ENCODE peak calls at places on chromosome 18, in nine cellular contexts. Y is Peyer's patch; J is heart right ventricle; K is neural progenitor cell; U is uterus; P is tibial nerve; X is CD8-positive, alpha-beta memory T cell; H is naive thymus-derived CD4-positive, alpha-beta T cell; G is cardiac muscle cell. I is an unnamed sample. For H3K9me3 and H3K27me3, the result is how much of the 10 kb centered on the place peaks cover.

GRCh38 chr18:47909484-47909883 is 21.0 kb downstream of the SMAD2 start:
- DNase-seq in U (no peak), Y (no peak), P (no peak), H (no peak), X (no peak), G (no peak), K (no peak), J (no peak), I (no peak)

GRCh38 chr18:69889009-69889408 is 58.7 kb downstream of the CD226 start:
- DNase-seq in K (no peak), X (no peak), P (no peak), G (no peak), U (no peak), H (no peak), J (no peak), Y (no peak), I (no peak)

GRCh38 chr18:941331-941730 is 36.7 kb downstream of the ADCYAP1 start:
- DNase-seq in J (no peak), H (no peak), K (no peak), X (no peak), U (no peak), Y (no peak), G (no peak), P (no peak), I (no peak)

GRCh38 chr18:32469691-32470131 is 971 bp downstream of the GAREM1 start:
- DNase-seq in Y (no peak), G (peak), J (no peak), P (no peak), U (no peak), K (peak), H (no peak), X (no peak), I (no peak)

GRCh38 chr18:1094408-1094807 is 189.7 kb downstream of the ADCYAP1 start:
- DNase-seq in H (no peak), G (peak), Y (no peak), X (no peak), J (no peak), U (no peak), K (no peak), P (no peak), I (no peak)

GRCh38 chr18:58525517-58525916 is 103.4 kb downstream of the ALPK2 start:
- DNase-seq in Y (no peak), G (no peak), J (no peak), H (no peak), U (no peak), P (no peak), X (no peak), K (no peak), I (no peak)

GRCh38 chr18:48037481-48038271 is 107.2 kb upstream of the SMAD2 start:
- DNase-seq in H (no peak), J (peak), X (no peak), K (peak), Y (no peak), U (peak), P (no peak), G (peak), I (peak)

GRCh38 chr18:48815581-48816324 is 135.0 kb downstream of the SMAD7 start:
- DNase-seq in X (no peak), Y (peak), H (no peak), U (peak), J (no peak), P (peak), K (no peak), G (no peak), I (no peak)

GRCh38 chr18:31819106-31819924 is 58.6 kb upstream of the SLC25A52 start:
- DNase-seq in G (peak), U (no peak), K (peak), J (no peak), X (no peak), Y (no peak), H (peak), P (no peak), I (no peak)

GRCh38 chr18:58299135-58299473 is 255.1 kb downstream of the NEDD4L start:
- DNase-seq in Y (no peak), H (no peak), U (no peak), P (no peak), G (no peak), K (no peak), J (no peak), X (no peak), I (no peak)

GRCh38 chr18:26745288-26745975 is 120.1 kb downstream of the AQP4 start:
- DNase-seq in K (no peak), P (no peak), G (no peak), X (no peak), Y (no peak), U (no peak), H (no peak), J (no peak), I (no peak)

GRCh38 chr18:67695684-67696083 is 179.2 kb upstream of the DSEL start:
- DNase-seq in P (no peak), K (no peak), U (no peak), H (no peak), G (no peak), X (no peak), Y (no peak), J (no peak), I (no peak)

GRCh38 chr18:60277855-60278480 is 94.6 kb downstream of the MC4R start:
- DNase-seq in K (no peak), Y (no peak), X (no peak), P (no peak), H (no peak), U (no peak), G (peak), J (no peak), I (no peak)

GRCh38 chr18:26190506-26190905 is 35.7 kb upstream of the TAF4B start:
- DNase-seq in J (no peak), H (peak), X (no peak), P (no peak), K (no peak), G (no peak), Y (peak), U (no peak), I (no peak)

GRCh38 chr18:57928466-57928865 is 115.6 kb upstream of the NEDD4L start:
- DNase-seq in X (no peak), H (no peak), U (no peak), J (no peak), K (no peak), G (no peak), Y (no peak), P (no peak), I (no peak)

GRCh38 chr18:79778291-79778791 is 19.4 kb upstream of the KCNG2 start:
- DNase-seq in H (no peak), U (no peak), Y (no peak), J (no peak), X (no peak), P (no peak), G (no peak), K (no peak), I (no peak)

GRCh38 chr18:5542393-5543035 is 1.3 kb downstream of the EPB41L3 start:
- DNase-seq in H (peak), X (no peak), K (peak), U (no peak), J (peak), Y (no peak), G (peak), P (no peak), I (peak)

GRCh38 chr18:48844271-48844670 is 106.5 kb downstream of the SMAD7 start:
- DNase-seq in P (no peak), G (no peak), X (no peak), K (no peak), J (no peak), Y (no peak), U (no peak), H (no peak), I (peak)

GRCh38 chr18:34522627-34523026 is 187.5 kb upstream of the DTNA start:
- DNase-seq in X (no peak), G (no peak), K (no peak), U (no peak), Y (no peak), P (no peak), J (peak), H (no peak), I (peak)

GRCh38 chr18:70450658-70451253 is 161.9 kb downstream of the SOCS6 start:
- DNase-seq in X (no peak), J (no peak), Y (no peak), U (no peak), K (no peak), P (no peak), H (no peak), G (peak), I (no peak)

GRCh38 chr18:59395226-59396175 is 36.4 kb upstream of the LMAN1 start:
- DNase-seq in H (no peak), Y (no peak), K (peak), J (no peak), P (no peak), X (no peak), G (no peak), U (no peak), I (no peak)

GRCh38 chr18:48947102-48947501 is 3.7 kb downstream of the SMAD7 start:
- DNase-seq in K (no peak), G (no peak), J (no peak), Y (no peak), H (no peak), U (no peak), X (no peak), P (no peak), I (no peak)

GRCh38 chr18:62856294-62856693 is 141.0 kb downstream of the PHLPP1 start:
- DNase-seq in P (no peak), X (no peak), J (no peak), G (no peak), H (no peak), K (no peak), U (no peak), Y (no peak), I (no peak)
- H3K9me3 ChIP-seq in P (under half), X (under half), J (under half), G (under half), H (under half), K (under half), U (under half), Y (under half), I (under half)

GRCh38 chr18:78716581-78716980 is 263.0 kb upstream of the SALL3 start:
- DNase-seq in G (no peak), J (no peak), K (no peak), X (no peak), P (no peak), H (no peak), U (no peak), Y (no peak), I (no peak)
- H3K27me3 ChIP-seq in G (under half), J (under half), K (under half), X (under half), P (under half), H (under half), U (under half), Y (under half), I (under half)

GRCh38 chr18:44259610-44260009 is 421.1 kb upstream of the SETBP1 start:
- DNase-seq in U (no peak), P (no peak), Y (no peak), K (no peak), H (no peak), X (no peak), G (no peak), J (no peak), I (no peak)

GRCh38 chr18:44265437-44265836 is 415.3 kb upstream of the SETBP1 start:
- DNase-seq in G (no peak), U (no peak), K (no peak), P (no peak), Y (no peak), J (no peak), X (no peak), H (no peak), I (no peak)
- H3K9me3 ChIP-seq in G (under half), U (under half), K (under half), P (under half), Y (under half), J (under half), X (under half), H (under half), I (under half)

GRCh38 chr18:74456017-74456408 is 1.1 kb downstream of the DIPK1C start:
- DNase-seq in G (no peak), Y (no peak), P (no peak), U (no peak), K (no peak), H (no peak), X (no peak), J (no peak), I (no peak)

GRCh38 chr18:74459877-74460276 is 2.8 kb upstream of the DIPK1C start:
- DNase-seq in Y (no peak), P (no peak), H (no peak), J (no peak), X (no peak), G (no peak), U (no peak), K (peak), I (no peak)

GRCh38 chr18:74457743-74458465 is 796 bp upstream of the DIPK1C start:
- DNase-seq in X (no peak), P (no peak), J (peak), H (no peak), U (no peak), Y (no peak), G (no peak), K (peak), I (no peak)

GRCh38 chr18:74456409-74457042 is 582 bp downstream of the DIPK1C start:
- DNase-seq in U (no peak), K (peak), G (no peak), X (no peak), H (no peak), Y (no peak), J (no peak), P (no peak), I (peak)

DNA sequence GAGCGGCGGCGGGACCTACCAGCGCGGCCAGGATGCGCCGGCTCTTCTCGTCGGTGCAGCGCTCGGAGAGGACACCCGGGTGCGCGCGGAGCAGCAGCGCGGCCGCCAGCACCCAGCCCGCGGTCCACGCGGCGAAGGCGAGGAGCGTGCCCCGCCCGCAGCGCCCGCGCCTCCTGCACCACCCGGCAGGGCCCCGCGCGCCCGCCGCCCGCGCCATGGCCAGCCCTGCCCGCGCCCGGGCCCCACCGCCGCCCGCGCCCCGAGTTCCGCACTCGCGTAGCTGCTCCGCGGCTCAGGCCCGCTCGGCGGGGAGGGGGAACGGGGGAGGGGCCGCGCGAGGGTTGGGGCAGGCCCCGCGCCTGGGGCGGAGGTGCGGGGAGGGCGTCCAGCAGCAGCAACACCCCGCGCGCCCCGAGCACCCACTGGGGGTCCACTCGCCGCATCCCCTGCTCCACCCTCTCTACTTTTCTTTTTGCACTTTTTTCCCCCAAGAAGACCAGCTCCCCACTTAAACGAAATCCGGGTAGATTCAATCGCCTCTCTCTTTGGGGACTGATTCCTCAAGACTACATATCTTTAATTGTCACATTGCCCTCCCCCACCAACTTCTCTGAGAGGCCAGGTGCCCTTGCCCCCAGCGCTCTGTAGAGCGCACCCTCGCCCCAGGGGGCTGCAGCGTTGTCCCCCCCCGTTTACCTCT is at the start of gene DIPK1C:
- DNase-seq in H (no peak), G (no peak), J (no peak), Y (no peak), K (peak), P (no peak), U (no peak), X (no peak), I (peak)
- H3K27me3 ChIP-seq in H (under half), G (half or more), J (under half), Y (under half), K (half or more), P (under half), U (under half), X (under half), I (under half)

GRCh38 chr18:63799164-63799563 is 23.9 kb downstream of the SERPINB7 start:
- DNase-seq in U (no peak), X (no peak), Y (no peak), G (no peak), K (no peak), J (no peak), P (no peak), H (no peak), I (no peak)
- H3K9me3 ChIP-seq in U (under half), X (under half), Y (under half), G (under half), K (under half), J (under half), P (under half), H (under half), I (under half)

GRCh38 chr18:74455386-74455785 is 1.7 kb downstream of the DIPK1C start:
- DNase-seq in K (no peak), J (no peak), U (no peak), P (no peak), H (no peak), X (no peak), Y (no peak), G (no peak), I (no peak)
- H3K27me3 ChIP-seq in K (half or more), J (under half), U (under half), P (under half), H (under half), X (under half), Y (under half), G (half or more), I (under half)

GRCh38 chr18:50750546-50750945 is 69.3 kb downstream of the MRO start:
- DNase-seq in J (no peak), H (no peak), K (no peak), G (no peak), P (no peak), Y (no peak), U (no peak), X (no peak), I (no peak)

GRCh38 chr18:50754297-50754696 is 65.5 kb downstream of the MRO start:
- DNase-seq in H (no peak), P (no peak), Y (no peak), J (no peak), X (no peak), G (no peak), K (no peak), U (no peak), I (no peak)

GRCh38 chr18:50751947-50752346 is 67.9 kb downstream of the MRO start:
- DNase-seq in G (no peak), K (no peak), J (no peak), P (no peak), H (no peak), U (no peak), Y (no peak), X (no peak), I (no peak)

GRCh38 chr18:50751490-50751889 is 68.3 kb downstream of the MRO start:
- DNase-seq in X (no peak), U (no peak), J (no peak), Y (no peak), P (no peak), G (no peak), K (peak), H (no peak), I (no peak)

DNA sequence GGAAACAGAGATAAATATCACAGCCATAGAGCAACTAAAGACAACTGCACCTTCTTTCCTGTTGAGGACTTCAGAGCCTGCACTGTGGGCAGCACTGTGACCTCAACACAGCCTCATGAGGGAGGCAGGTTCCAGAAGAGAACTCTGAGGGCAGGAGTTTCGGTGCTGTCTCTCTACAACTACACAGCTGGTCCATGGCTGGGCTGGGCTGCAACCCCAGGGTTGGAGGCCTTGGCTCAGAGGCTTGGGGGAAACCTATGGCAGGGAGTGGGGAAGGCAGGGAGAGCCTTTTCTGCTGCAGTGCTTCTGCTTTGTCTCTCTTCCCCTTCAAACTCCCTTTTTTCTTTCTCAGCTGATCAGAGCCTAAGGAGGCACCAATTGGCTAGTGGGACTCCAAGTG is 66.5 kb downstream of the MRO start:
- DNase-seq in J (no peak), X (no peak), U (no peak), G (no peak), H (no peak), Y (no peak), K (no peak), P (no peak), I (no peak)
- H3K9me3 ChIP-seq in J (under half), X (under half), U (under half), G (under half), H (under half), Y (under half), K (under half), P (under half), I (under half)

GRCh38 chr18:46756172-46756558 is 688 bp downstream of the ST8SIA5 start:
- DNase-seq in G (no peak), X (no peak), U (no peak), P (no peak), J (no peak), Y (no peak), K (no peak), H (no peak), I (no peak)
- H3K27me3 ChIP-seq in G (half or more), X (under half), U (under half), P (under half), J (under half), Y (under half), K (half or more), H (under half), I (under half)

DNA sequence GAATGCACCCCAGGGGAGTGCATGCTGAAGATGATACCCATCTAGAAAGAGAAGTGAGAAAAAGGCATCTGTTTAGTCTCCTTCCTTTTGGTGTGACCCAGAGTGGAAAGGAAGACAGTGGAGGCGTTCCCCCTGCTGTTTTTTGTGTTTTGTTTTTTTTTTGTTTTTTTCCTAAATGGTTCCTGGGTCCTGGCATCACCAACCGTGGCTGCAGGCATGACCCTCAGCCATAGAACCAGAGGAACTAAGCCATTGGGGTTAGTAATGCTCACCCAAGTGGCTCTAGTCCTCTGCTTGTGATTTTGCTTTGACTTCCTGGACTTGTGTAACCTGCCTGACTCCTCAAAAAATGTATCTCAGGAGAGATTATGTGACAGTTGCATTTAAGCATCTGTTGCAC is 451.3 kb downstream of the DCC start:
- DNase-seq in P (no peak), X (no peak), H (no peak), K (no peak), J (no peak), Y (no peak), G (no peak), U (no peak), I (no peak)
- H3K9me3 ChIP-seq in P (under half), X (under half), H (under half), K (under half), J (under half), Y (under half), G (under half), U (under half), I (under half)

GRCh38 chr18:13237641-13238040 is 19.1 kb downstream of the LDLRAD4 start:
- DNase-seq in P (no peak), K (no peak), U (no peak), J (no peak), G (no peak), H (no peak), X (no peak), Y (no peak), I (no peak)

GRCh38 chr18:13235326-13235937 is 16.9 kb downstream of the LDLRAD4 start:
- DNase-seq in P (no peak), J (no peak), U (no peak), X (no peak), K (no peak), G (no peak), Y (no peak), H (no peak), I (no peak)

GRCh38 chr18:13237073-13237472 is 18.5 kb downstream of the LDLRAD4 start:
- DNase-seq in U (no peak), J (no peak), Y (no peak), P (no peak), K (no peak), X (no peak), H (no peak), G (no peak), I (no peak)

GRCh38 chr18:13235981-13236380 is 17.4 kb downstream of the LDLRAD4 start:
- DNase-seq in U (peak), Y (no peak), H (no peak), X (no peak), P (peak), K (no peak), J (peak), G (no peak), I (peak)

GRCh38 chr18:13236411-13236810 is 17.9 kb downstream of the LDLRAD4 start:
- DNase-seq in P (no peak), K (no peak), X (no peak), Y (no peak), G (no peak), H (no peak), J (no peak), U (no peak), I (no peak)
- H3K27me3 ChIP-seq in P (under half), K (under half), X (under half), Y (under half), G (under half), H (under half), J (under half), U (under half), I (under half)

I was measured in right cardiac atrium.